ENCODE peak calls at places on chromosome 21, in nine cellular contexts. One of them, this sample, is unnamed.

GRCh38 chr21:32770514-32771133 is 931 bp downstream of the PAXBP1 start:
- DNase-seq in ACHN: peak
- DNase-seq in activated CD8-positive, alpha-beta memory T cell treated with anti-CD3 and anti-CD28 coated beads for 24 hours: no peak
- DNase-seq in H54: peak
- DNase-seq in left ventricle myocardium inferior: peak
- DNase-seq in EL: peak
- DNase-seq in HFFc6: peak
- DNase-seq in fibroblast of the aortic adventitia: no peak
- DNase-seq in endothelial cell: no peak
- DNase-seq in this sample: no peak

GRCh38 chr21:28283652-28284490 is 708.8 kb downstream of the LTN1 start:
- DNase-seq in left ventricle myocardium inferior: no peak
- DNase-seq in H54: no peak
- DNase-seq in ACHN: no peak
- DNase-seq in HFFc6: peak
- DNase-seq in endothelial cell: no peak
- DNase-seq in activated CD8-positive, alpha-beta memory T cell treated with anti-CD3 and anti-CD28 coated beads for 24 hours: no peak
- DNase-seq in EL: peak
- DNase-seq in fibroblast of the aortic adventitia: peak
- DNase-seq in this sample: no peak

GRCh38 chr21:34126269-34126668 is 52.9 kb downstream of the MRPS6 start:
- DNase-seq in ACHN: no peak
- DNase-seq in fibroblast of the aortic adventitia: peak
- DNase-seq in H54: no peak
- DNase-seq in activated CD8-positive, alpha-beta memory T cell treated with anti-CD3 and anti-CD28 coated beads for 24 hours: no peak
- DNase-seq in left ventricle myocardium inferior: no peak
- DNase-seq in EL: peak
- DNase-seq in endothelial cell: no peak
- DNase-seq in HFFc6: peak
- DNase-seq in this sample: no peak

GRCh38 chr21:29499734-29500343 is 201.1 kb downstream of the BACH1 start:
- DNase-seq in left ventricle myocardium inferior: no peak
- DNase-seq in H54: peak
- DNase-seq in endothelial cell: peak
- DNase-seq in HFFc6: peak
- DNase-seq in activated CD8-positive, alpha-beta memory T cell treated with anti-CD3 and anti-CD28 coated beads for 24 hours: no peak
- DNase-seq in EL: peak
- DNase-seq in fibroblast of the aortic adventitia: no peak
- DNase-seq in ACHN: peak
- DNase-seq in this sample: no peak

GRCh38 chr21:34801519-34802132 is 132.8 kb downstream of the CLIC6 start:
- DNase-seq in activated CD8-positive, alpha-beta memory T cell treated with anti-CD3 and anti-CD28 coated beads for 24 hours: no peak
- DNase-seq in EL: peak
- DNase-seq in HFFc6: no peak
- DNase-seq in endothelial cell: peak
- DNase-seq in ACHN: peak
- DNase-seq in fibroblast of the aortic adventitia: no peak
- DNase-seq in H54: no peak
- DNase-seq in left ventricle myocardium inferior: no peak
- DNase-seq in this sample: no peak

GRCh38 chr21:46660505-46660904 is 25.0 kb downstream of the PRMT2 start:
- DNase-seq in endothelial cell: no peak
- DNase-seq in left ventricle myocardium inferior: no peak
- DNase-seq in HFFc6: no peak
- DNase-seq in EL: no peak
- DNase-seq in ACHN: no peak
- DNase-seq in fibroblast of the aortic adventitia: no peak
- DNase-seq in activated CD8-positive, alpha-beta memory T cell treated with anti-CD3 and anti-CD28 coated beads for 24 hours: no peak
- DNase-seq in H54: no peak
- DNase-seq in this sample: no peak

GRCh38 chr21:38806153-38806941 is 618 bp downstream of the ETS2 start:
- DNase-seq in HFFc6: no peak
- DNase-seq in endothelial cell: peak
- DNase-seq in ACHN: no peak
- DNase-seq in left ventricle myocardium inferior: peak
- DNase-seq in H54: no peak
- DNase-seq in activated CD8-positive, alpha-beta memory T cell treated with anti-CD3 and anti-CD28 coated beads for 24 hours: peak
- DNase-seq in fibroblast of the aortic adventitia: no peak
- DNase-seq in EL: peak
- DNase-seq in this sample: no peak

GRCh38 chr21:43716376-43717165 is 2.4 kb upstream of the PDXK start:
- DNase-seq in left ventricle myocardium inferior: no peak
- DNase-seq in ACHN: no peak
- DNase-seq in HFFc6: peak
- DNase-seq in fibroblast of the aortic adventitia: no peak
- DNase-seq in H54: no peak
- DNase-seq in activated CD8-positive, alpha-beta memory T cell treated with anti-CD3 and anti-CD28 coated beads for 24 hours: no peak
- DNase-seq in endothelial cell: no peak
- DNase-seq in EL: peak
- DNase-seq in this sample: no peak

GRCh38 chr21:26169061-26169610 is 1.4 kb downstream of the APP start:
- DNase-seq in HFFc6: peak
- DNase-seq in fibroblast of the aortic adventitia: peak
- DNase-seq in H54: peak
- DNase-seq in activated CD8-positive, alpha-beta memory T cell treated with anti-CD3 and anti-CD28 coated beads for 24 hours: peak
- DNase-seq in ACHN: peak
- DNase-seq in EL: peak
- DNase-seq in left ventricle myocardium inferior: peak
- DNase-seq in endothelial cell: peak
- DNase-seq in this sample: peak

GRCh38 chr21:16072692-16073091 is 342.9 kb downstream of the USP25 start:
- DNase-seq in H54: no peak
- DNase-seq in ACHN: no peak
- DNase-seq in HFFc6: peak
- DNase-seq in left ventricle myocardium inferior: no peak
- DNase-seq in EL: peak
- DNase-seq in fibroblast of the aortic adventitia: peak
- DNase-seq in activated CD8-positive, alpha-beta memory T cell treated with anti-CD3 and anti-CD28 coated beads for 24 hours: no peak
- DNase-seq in endothelial cell: no peak
- DNase-seq in this sample: peak

GRCh38 chr21:46184625-46185555 is 631 bp upstream of the SPATC1L start:
- DNase-seq in ACHN: peak
- DNase-seq in activated CD8-positive, alpha-beta memory T cell treated with anti-CD3 and anti-CD28 coated beads for 24 hours: peak
- DNase-seq in H54: peak
- DNase-seq in endothelial cell: peak
- DNase-seq in HFFc6: peak
- DNase-seq in EL: peak
- DNase-seq in fibroblast of the aortic adventitia: peak
- DNase-seq in left ventricle myocardium inferior: peak
- DNase-seq in this sample: peak

GRCh38 chr21:45179568-45180288 is 105.3 kb downstream of the ADARB1 start:
- DNase-seq in endothelial cell: no peak
- DNase-seq in H54: no peak
- DNase-seq in activated CD8-positive, alpha-beta memory T cell treated with anti-CD3 and anti-CD28 coated beads for 24 hours: peak
- DNase-seq in HFFc6: no peak
- DNase-seq in ACHN: no peak
- DNase-seq in EL: no peak
- DNase-seq in left ventricle myocardium inferior: no peak
- DNase-seq in fibroblast of the aortic adventitia: no peak
- DNase-seq in this sample: no peak

GRCh38 chr21:35697321-35697808 is 363.0 kb downstream of the SETD4 start:
- DNase-seq in left ventricle myocardium inferior: peak
- DNase-seq in HFFc6: no peak
- DNase-seq in activated CD8-positive, alpha-beta memory T cell treated with anti-CD3 and anti-CD28 coated beads for 24 hours: no peak
- DNase-seq in fibroblast of the aortic adventitia: peak
- DNase-seq in ACHN: no peak
- DNase-seq in EL: peak
- DNase-seq in endothelial cell: no peak
- DNase-seq in H54: no peak
- DNase-seq in this sample: no peak

GRCh38 chr21:26191609-26192008 is 21.0 kb upstream of the APP start:
- DNase-seq in left ventricle myocardium inferior: no peak
- DNase-seq in HFFc6: no peak
- DNase-seq in EL: no peak
- DNase-seq in ACHN: no peak
- DNase-seq in endothelial cell: no peak
- DNase-seq in fibroblast of the aortic adventitia: no peak
- DNase-seq in activated CD8-positive, alpha-beta memory T cell treated with anti-CD3 and anti-CD28 coated beads for 24 hours: no peak
- DNase-seq in H54: no peak
- DNase-seq in this sample: no peak

GRCh38 chr21:33197546-33197945 is 32.2 kb upstream of the IFNAR2 start:
- DNase-seq in EL: no peak
- DNase-seq in fibroblast of the aortic adventitia: peak
- DNase-seq in endothelial cell: no peak
- DNase-seq in H54: no peak
- DNase-seq in ACHN: no peak
- DNase-seq in HFFc6: no peak
- DNase-seq in left ventricle myocardium inferior: peak
- DNase-seq in activated CD8-positive, alpha-beta memory T cell treated with anti-CD3 and anti-CD28 coated beads for 24 hours: no peak
- DNase-seq in this sample: no peak

GRCh38 chr21:44887807-44888580 is 14.5 kb upstream of the PTTG1IP start:
- DNase-seq in left ventricle myocardium inferior: peak
- DNase-seq in ACHN: no peak
- DNase-seq in EL: no peak
- DNase-seq in endothelial cell: no peak
- DNase-seq in activated CD8-positive, alpha-beta memory T cell treated with anti-CD3 and anti-CD28 coated beads for 24 hours: no peak
- DNase-seq in HFFc6: no peak
- DNase-seq in fibroblast of the aortic adventitia: no peak
- DNase-seq in H54: no peak
- DNase-seq in this sample: no peak

GRCh38 chr21:14321042-14321441 is 61.9 kb downstream of the HSPA13 start:
- DNase-seq in fibroblast of the aortic adventitia: no peak
- DNase-seq in HFFc6: no peak
- DNase-seq in activated CD8-positive, alpha-beta memory T cell treated with anti-CD3 and anti-CD28 coated beads for 24 hours: no peak
- DNase-seq in left ventricle myocardium inferior: no peak
- DNase-seq in H54: peak
- DNase-seq in EL: peak
- DNase-seq in endothelial cell: no peak
- DNase-seq in ACHN: peak
- DNase-seq in this sample: no peak

GRCh38 chr21:38402795-38403194 is 95.5 kb downstream of the ERG start:
- DNase-seq in HFFc6: no peak
- DNase-seq in EL: no peak
- DNase-seq in H54: no peak
- DNase-seq in left ventricle myocardium inferior: no peak
- DNase-seq in fibroblast of the aortic adventitia: no peak
- DNase-seq in activated CD8-positive, alpha-beta memory T cell treated with anti-CD3 and anti-CD28 coated beads for 24 hours: no peak
- DNase-seq in endothelial cell: no peak
- DNase-seq in ACHN: no peak
- DNase-seq in this sample: no peak

GRCh38 chr21:23890652-23891051 is 1716.6 kb downstream of the MRPL39 start:
- DNase-seq in endothelial cell: no peak
- DNase-seq in activated CD8-positive, alpha-beta memory T cell treated with anti-CD3 and anti-CD28 coated beads for 24 hours: no peak
- DNase-seq in H54: no peak
- DNase-seq in ACHN: no peak
- DNase-seq in HFFc6: no peak
- DNase-seq in left ventricle myocardium inferior: no peak
- DNase-seq in EL: no peak
- DNase-seq in fibroblast of the aortic adventitia: no peak
- DNase-seq in this sample: no peak

GRCh38 chr21:29318354-29318753 is 19.6 kb downstream of the BACH1 start:
- DNase-seq in ACHN: peak
- DNase-seq in H54: no peak
- DNase-seq in left ventricle myocardium inferior: no peak
- DNase-seq in EL: no peak
- DNase-seq in endothelial cell: no peak
- DNase-seq in activated CD8-positive, alpha-beta memory T cell treated with anti-CD3 and anti-CD28 coated beads for 24 hours: no peak
- DNase-seq in HFFc6: no peak
- DNase-seq in fibroblast of the aortic adventitia: peak
- DNase-seq in this sample: no peak

GRCh38 chr21:42508371-42508770 is 5.3 kb upstream of the SLC37A1 start:
- DNase-seq in EL: no peak
- DNase-seq in HFFc6: no peak
- DNase-seq in ACHN: no peak
- DNase-seq in H54: no peak
- DNase-seq in left ventricle myocardium inferior: no peak
- DNase-seq in fibroblast of the aortic adventitia: no peak
- DNase-seq in endothelial cell: no peak
- DNase-seq in activated CD8-positive, alpha-beta memory T cell treated with anti-CD3 and anti-CD28 coated beads for 24 hours: no peak
- DNase-seq in this sample: no peak

GRCh38 chr21:38817371-38818335 is 11.9 kb downstream of the ETS2 start:
- DNase-seq in ACHN: no peak
- DNase-seq in fibroblast of the aortic adventitia: peak
- DNase-seq in endothelial cell: no peak
- DNase-seq in activated CD8-positive, alpha-beta memory T cell treated with anti-CD3 and anti-CD28 coated beads for 24 hours: no peak
- DNase-seq in H54: peak
- DNase-seq in EL: peak
- DNase-seq in left ventricle myocardium inferior: no peak
- DNase-seq in HFFc6: peak
- DNase-seq in this sample: no peak

GRCh38 chr21:37758997-37759396 is 157.3 kb downstream of the KCNJ6 start:
- DNase-seq in fibroblast of the aortic adventitia: peak
- DNase-seq in ACHN: peak
- DNase-seq in activated CD8-positive, alpha-beta memory T cell treated with anti-CD3 and anti-CD28 coated beads for 24 hours: no peak
- DNase-seq in left ventricle myocardium inferior: no peak
- DNase-seq in endothelial cell: peak
- DNase-seq in H54: peak
- DNase-seq in HFFc6: peak
- DNase-seq in EL: peak
- DNase-seq in this sample: no peak

GRCh38 chr21:41664881-41665765 is 101.7 kb downstream of the RIPK4 start:
- DNase-seq in fibroblast of the aortic adventitia: peak
- DNase-seq in ACHN: no peak
- DNase-seq in HFFc6: peak
- DNase-seq in endothelial cell: no peak
- DNase-seq in H54: peak
- DNase-seq in activated CD8-positive, alpha-beta memory T cell treated with anti-CD3 and anti-CD28 coated beads for 24 hours: no peak
- DNase-seq in left ventricle myocardium inferior: no peak
- DNase-seq in EL: peak
- DNase-seq in this sample: no peak

GRCh38 chr21:45537111-45537745 is 5.0 kb downstream of the SLC19A1 start:
- DNase-seq in HFFc6: no peak
- DNase-seq in endothelial cell: no peak
- DNase-seq in H54: no peak
- DNase-seq in fibroblast of the aortic adventitia: no peak
- DNase-seq in EL: no peak
- DNase-seq in activated CD8-positive, alpha-beta memory T cell treated with anti-CD3 and anti-CD28 coated beads for 24 hours: peak
- DNase-seq in left ventricle myocardium inferior: peak
- DNase-seq in ACHN: no peak
- DNase-seq in this sample: no peak

GRCh38 chr21:34630536-34631143 is 15.7 kb upstream of the RCAN1 start:
- DNase-seq in EL: peak
- DNase-seq in left ventricle myocardium inferior: no peak
- DNase-seq in endothelial cell: peak
- DNase-seq in ACHN: peak
- DNase-seq in fibroblast of the aortic adventitia: peak
- DNase-seq in H54: peak
- DNase-seq in activated CD8-positive, alpha-beta memory T cell treated with anti-CD3 and anti-CD28 coated beads for 24 hours: no peak
- DNase-seq in HFFc6: peak
- DNase-seq in this sample: no peak

GRCh38 chr21:45386336-45386727 is 18.6 kb upstream of the COL18A1 start:
- DNase-seq in fibroblast of the aortic adventitia: no peak
- DNase-seq in EL: peak
- DNase-seq in endothelial cell: no peak
- DNase-seq in left ventricle myocardium inferior: peak
- DNase-seq in HFFc6: no peak
- DNase-seq in H54: no peak
- DNase-seq in ACHN: no peak
- DNase-seq in activated CD8-positive, alpha-beta memory T cell treated with anti-CD3 and anti-CD28 coated beads for 24 hours: no peak
- DNase-seq in this sample: no peak

GRCh38 chr21:21860888-21861287 is 862.7 kb downstream of the NCAM2 start:
- DNase-seq in activated CD8-positive, alpha-beta memory T cell treated with anti-CD3 and anti-CD28 coated beads for 24 hours: no peak
- DNase-seq in fibroblast of the aortic adventitia: no peak
- DNase-seq in left ventricle myocardium inferior: no peak
- DNase-seq in H54: no peak
- DNase-seq in HFFc6: peak
- DNase-seq in endothelial cell: no peak
- DNase-seq in ACHN: peak
- DNase-seq in EL: peak
- DNase-seq in this sample: no peak

GRCh38 chr21:29144736-29145353 is 14.4 kb downstream of the MAP3K7CL start:
- DNase-seq in ACHN: no peak
- DNase-seq in EL: peak
- DNase-seq in fibroblast of the aortic adventitia: no peak
- DNase-seq in activated CD8-positive, alpha-beta memory T cell treated with anti-CD3 and anti-CD28 coated beads for 24 hours: no peak
- DNase-seq in HFFc6: peak
- DNase-seq in endothelial cell: no peak
- DNase-seq in H54: no peak
- DNase-seq in left ventricle myocardium inferior: no peak
- DNase-seq in this sample: no peak

GRCh38 chr21:28342229-28342810 is 650.4 kb downstream of the LTN1 start:
- DNase-seq in endothelial cell: no peak
- DNase-seq in left ventricle myocardium inferior: no peak
- DNase-seq in ACHN: no peak
- DNase-seq in activated CD8-positive, alpha-beta memory T cell treated with anti-CD3 and anti-CD28 coated beads for 24 hours: no peak
- DNase-seq in fibroblast of the aortic adventitia: peak
- DNase-seq in EL: no peak
- DNase-seq in H54: no peak
- DNase-seq in HFFc6: no peak
- DNase-seq in this sample: no peak

GRCh38 chr21:46477765-46478164 is 19.1 kb downstream of the DIP2A start:
- DNase-seq in ACHN: no peak
- DNase-seq in left ventricle myocardium inferior: no peak
- DNase-seq in EL: no peak
- DNase-seq in fibroblast of the aortic adventitia: peak
- DNase-seq in HFFc6: no peak
- DNase-seq in H54: no peak
- DNase-seq in endothelial cell: no peak
- DNase-seq in activated CD8-positive, alpha-beta memory T cell treated with anti-CD3 and anti-CD28 coated beads for 24 hours: no peak
- DNase-seq in this sample: no peak